ENCODE peak calls at places on chromosomes 13 and 19, in six cellular contexts. C, V, T, W, D and G are unnamed samples.

GRCh38 chr13:97971519-97971918 is 18.0 kb downstream of the IPO5 start:
- DNase-seq in V (no peak), W (no peak), C (no peak), T (no peak), D (no peak), G (no peak)

GRCh38 chr13:30257433-30258099 is 49.8 kb downstream of the KATNAL1 start:
- DNase-seq in W (no peak), C (no peak), D (peak; percentile 13), T (no peak), V (no peak), G (no peak)

GRCh38 chr13:32086366-32086765 is 54.8 kb downstream of the FRY start:
- DNase-seq in T (no peak), C (no peak), V (no peak), W (no peak), D (peak; percentile 63), G (peak; percentile 10)

GRCh38 chr13:21434588-21434987 is 24.5 kb downstream of the ZDHHC20 start:
- DNase-seq in W (no peak), V (no peak), T (no peak), D (no peak), C (no peak), G (no peak)

GRCh38 chr19:13804830-13805683 is 9.8 kb downstream of the ZSWIM4 start:
- DNase-seq in T (no peak), W (no peak), C (no peak), V (peak; percentile 65), D (no peak), G (no peak)

GRCh38 chr13:99967498-99967883 is 4.1 kb downstream of the ZIC5 start:
- DNase-seq in T (no peak), C (no peak), V (no peak), W (no peak), D (no peak), G (no peak)

GRCh38 chr19:55461974-55462628 is 659 bp upstream of the ISOC2 start:
- DNase-seq in W (no peak), D (no peak), C (no peak), T (no peak), V (no peak), G (no peak)

GRCh38 chr13:40388617-40389016 is 277.8 kb downstream of the FOXO1 start:
- DNase-seq in D (peak; percentile 13), V (no peak), C (no peak), T (no peak), W (peak; percentile 77), G (no peak)

DNA sequence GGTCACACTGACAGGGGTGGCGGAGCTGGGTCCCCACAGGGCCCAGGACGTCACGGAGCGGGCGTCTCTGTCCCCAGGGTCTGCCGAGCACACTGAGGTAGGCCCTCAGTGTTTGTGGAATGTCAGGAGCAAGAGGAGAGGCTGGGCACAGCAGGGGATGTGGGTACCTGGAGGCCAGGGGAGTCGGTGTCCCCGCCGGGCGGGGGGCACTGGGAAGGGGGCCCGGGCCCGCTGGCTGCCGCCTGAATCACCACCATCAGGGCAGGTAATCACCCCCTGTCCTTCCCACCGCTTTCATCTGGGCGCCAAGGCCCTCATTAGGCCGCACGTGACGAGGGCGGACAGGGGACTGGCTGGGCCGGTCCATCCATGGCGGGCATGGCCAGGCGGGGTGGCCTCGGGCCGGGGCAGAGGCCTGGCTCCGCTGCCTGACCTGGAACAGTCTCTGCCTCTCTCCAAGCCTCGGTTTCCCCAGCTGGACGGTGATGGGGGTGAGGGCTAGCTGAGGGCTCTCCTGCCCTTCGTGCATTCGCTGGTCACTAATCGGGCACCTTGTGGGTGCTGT is 1.0 kb downstream of the FGF22 start:
- DNase-seq in W (no peak), V (no peak), T (no peak), D (no peak), C (no peak), G (no peak)
- H3K4me3 ChIP-seq in W (no peak overlapping the region), V (no peak overlapping the region), T (peak overlapping the region; percentile 57), D (no peak overlapping the region), C (no peak overlapping the region), G (no peak overlapping the region)

DNA sequence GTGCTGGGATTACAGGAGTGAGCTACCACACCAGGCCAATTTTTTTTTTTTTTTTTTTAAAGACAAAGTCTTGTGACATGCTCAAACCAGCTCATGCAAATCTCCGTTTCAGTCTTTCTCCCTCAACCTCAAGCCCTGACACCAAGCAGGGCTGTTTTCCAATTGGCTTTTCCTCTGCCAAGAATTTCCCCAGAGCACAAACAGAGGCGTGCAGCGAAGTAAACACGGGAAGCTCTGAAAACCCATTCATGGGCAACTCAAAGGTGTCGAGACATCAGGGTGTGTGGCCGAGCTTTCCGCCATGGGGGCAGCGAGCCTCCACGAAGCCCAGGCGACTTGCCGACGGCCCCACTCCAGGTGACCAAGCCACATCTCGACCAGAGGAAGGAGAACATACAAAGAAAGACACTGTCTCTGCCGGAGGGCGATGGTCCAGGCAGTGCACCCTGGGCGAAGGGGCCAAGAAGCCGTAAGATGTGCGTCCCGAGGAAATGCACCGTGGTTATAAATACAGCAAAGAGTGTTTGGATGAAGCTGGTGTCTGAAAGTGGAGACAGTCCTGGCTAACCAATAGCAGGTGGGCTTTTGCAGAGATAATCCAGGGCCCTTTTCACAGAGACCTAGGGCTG is 69.9 kb downstream of the INSR start:
- DNase-seq in D (peak; percentile 72), C (no peak), V (peak; percentile 80), T (no peak), W (no peak), G (no peak)
- H3K4me3 ChIP-seq in D (no peak overlapping the region), C (no peak overlapping the region), V (no peak overlapping the region), T (no peak overlapping the region), W (no peak overlapping the region), G (no peak overlapping the region)

DNA sequence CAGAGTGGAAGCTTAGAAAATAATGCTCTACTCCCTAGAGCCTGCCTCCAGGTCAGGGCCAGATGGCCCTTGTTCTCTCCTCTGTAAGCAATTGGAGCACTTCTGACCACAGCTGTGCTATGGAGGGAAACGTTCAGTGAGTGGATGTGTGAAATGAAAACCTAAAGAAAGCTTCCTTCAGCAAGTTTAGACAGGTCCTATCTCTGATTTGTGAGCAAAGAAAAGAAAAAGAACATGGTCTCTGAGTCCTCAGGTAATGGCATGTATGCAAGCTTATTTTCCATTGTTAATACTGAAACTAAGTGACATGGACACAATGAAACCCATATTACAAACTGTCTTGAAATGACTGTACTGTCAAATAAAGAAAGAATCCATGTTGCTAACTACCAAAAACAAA is 1486.8 kb downstream of the EFNB2 start:
- DNase-seq in D (no peak), T (no peak), C (no peak), W (peak; percentile 42), V (no peak), G (no peak)
- H3K4me3 ChIP-seq in D (no peak overlapping the region), T (no peak overlapping the region), C (no peak overlapping the region), W (no peak overlapping the region), V (no peak overlapping the region), G (no peak overlapping the region)

DNA sequence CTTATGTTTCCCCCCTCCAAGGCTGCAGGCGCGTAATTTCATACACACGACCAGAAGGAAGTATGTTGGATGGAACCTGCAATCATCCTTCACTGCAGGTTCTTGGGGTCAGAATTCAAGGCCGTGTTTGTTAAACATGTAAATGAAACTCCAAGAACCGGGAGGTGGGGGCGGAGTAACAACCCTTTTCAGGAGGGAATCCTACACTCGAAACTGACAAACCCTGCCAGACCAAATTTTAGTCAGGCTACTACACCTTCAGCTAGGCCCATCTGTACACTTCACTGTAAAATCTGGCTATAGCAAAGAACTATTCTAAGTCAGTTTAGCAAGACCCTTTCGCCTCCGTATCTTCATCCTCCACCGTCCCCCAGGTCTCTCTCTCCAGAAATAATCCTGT is 1.2 kb downstream of the ZNF607 start:
- DNase-seq in T (no peak), C (no peak), V (peak; percentile 5), W (no peak), D (no peak), G (no peak)
- H3K4me3 ChIP-seq in T (peak overlapping the region; percentile 83), C (peak overlapping the region; percentile 89), V (no peak overlapping the region), W (no peak overlapping the region), D (peak overlapping the region; percentile 83), G (peak overlapping the region; percentile 76)

DNA sequence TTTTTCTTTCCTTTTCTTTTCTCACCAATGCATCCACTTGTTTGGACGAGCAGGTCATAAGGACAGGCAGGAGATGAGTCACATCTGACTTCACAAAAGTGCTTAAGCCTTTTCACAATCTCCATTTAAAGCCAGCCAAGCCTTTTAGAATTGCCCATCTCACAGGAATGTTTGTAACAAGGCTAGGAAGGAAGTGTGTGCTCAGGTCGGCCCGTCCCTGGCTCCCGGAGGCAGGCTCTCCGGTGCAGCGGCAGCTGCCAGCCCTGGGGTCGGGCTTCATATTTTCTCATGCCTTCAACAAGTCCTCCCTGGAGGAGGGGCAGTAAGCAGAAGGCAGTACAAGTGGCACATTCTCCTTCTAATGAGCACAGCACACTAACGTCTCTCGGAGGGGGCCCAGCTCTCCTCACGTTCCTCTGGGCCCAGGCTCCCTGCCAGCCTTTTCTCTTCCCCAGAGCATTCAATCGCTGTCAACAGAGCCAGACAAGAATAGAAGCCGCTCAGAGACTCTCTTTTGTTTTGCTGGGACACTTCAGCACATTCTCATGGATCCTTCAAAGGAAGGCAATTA is 180.5 kb downstream of the COL4A1 start:
- DNase-seq in D (peak; percentile 96), T (no peak), C (peak; percentile 93), V (peak; percentile 34), W (no peak), G (peak; percentile 89)
- H3K4me3 ChIP-seq in D (peak overlapping the region; percentile 33), T (no peak overlapping the region), C (peak overlapping the region; percentile 40), V (no peak overlapping the region), W (no peak overlapping the region), G (no peak overlapping the region)

GRCh38 chr13:28492527-28493367 is 2.2 kb downstream of the FLT1 start:
- DNase-seq in T (no peak), V (no peak), C (no peak), W (no peak), D (no peak), G (no peak)

GRCh38 chr13:28495586-28496564 is 947 bp upstream of the FLT1 start:
- DNase-seq in C (no peak), D (no peak), V (no peak), T (no peak), W (no peak), G (no peak)

GRCh38 chr13:28493740-28494536 is 990 bp downstream of the FLT1 start:
- DNase-seq in W (no peak), T (no peak), V (no peak), C (no peak), D (no peak), G (no peak)

GRCh38 chr13:28494537-28494860 is 429 bp downstream of the FLT1 start:
- DNase-seq in C (no peak), W (no peak), T (no peak), D (no peak), V (no peak), G (no peak)

DNA sequence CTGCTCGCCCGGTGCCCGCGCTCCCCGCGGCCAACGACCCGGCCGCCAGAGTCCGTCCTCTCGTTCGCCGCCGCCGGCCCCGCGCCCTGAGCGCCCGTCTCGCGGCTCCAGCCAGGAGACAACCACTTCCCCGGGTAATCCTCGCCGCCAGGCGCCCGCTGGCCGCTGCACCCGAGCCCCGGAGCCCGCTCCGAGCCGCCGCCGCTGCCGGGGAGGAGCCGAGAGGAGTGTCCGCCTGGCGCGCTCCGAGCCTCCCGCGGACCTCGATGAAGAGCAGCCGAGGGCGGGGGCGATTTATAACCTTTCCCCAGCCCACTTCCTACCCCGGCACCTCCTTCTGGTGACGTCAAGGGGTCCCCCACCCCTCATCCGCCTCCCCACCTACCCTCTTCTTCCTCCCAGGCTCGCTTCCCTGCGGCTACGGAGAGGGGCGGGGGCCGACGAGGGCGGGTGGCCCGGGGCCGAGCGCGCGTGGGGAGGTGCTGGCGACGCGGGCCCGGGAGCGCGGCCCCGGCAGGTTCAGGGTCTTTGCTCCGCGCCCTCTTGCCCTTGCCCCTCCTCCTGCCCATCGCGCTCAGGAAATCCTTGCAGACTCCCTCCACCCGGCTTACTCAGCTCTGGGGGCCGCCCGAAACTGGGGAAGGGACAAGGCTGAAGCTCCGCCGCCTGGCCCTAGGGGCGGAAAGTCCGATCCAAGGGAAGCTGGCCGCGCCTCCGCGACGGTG is at the start of gene FLT1:
- DNase-seq in T (no peak), V (peak; percentile 19), C (no peak), D (no peak), W (no peak), G (no peak)
- H3K4me3 ChIP-seq in T (no peak within 1 kb of the TSS), V (no peak within 1 kb of the TSS), C (peak within 1 kb of the TSS; percentile 64), D (peak within 1 kb of the TSS; percentile 57), W (peak within 1 kb of the TSS; percentile 25), G (peak within 1 kb of the TSS; percentile 94)